ENCODE peak calls at places on chromosomes 11 and 22, in ten cellular contexts. One of them, this sample, is unnamed.

GRCh38 chr11:14148653-14149273 is 186.2 kb downstream of the SPON1 start:
- DNase-seq in transverse colon: no peak
- DNase-seq in CD4-positive, alpha-beta memory T cell: no peak
- DNase-seq in A673: peak
- DNase-seq in GM23338: peak
- DNase-seq in effector memory CD4-positive, alpha-beta T cell: no peak
- DNase-seq in ovary: no peak
- DNase-seq in SK-N-SH: no peak
- DNase-seq in fibroblast of pulmonary artery: peak
- DNase-seq in OCI-LY7: peak
- DNase-seq in this sample: peak

GRCh38 chr22:37697540-37697835 is 640 bp downstream of the TRIOBP start:
- DNase-seq in OCI-LY7: no peak
- DNase-seq in CD4-positive, alpha-beta memory T cell: no peak
- DNase-seq in A673: no peak
- DNase-seq in effector memory CD4-positive, alpha-beta T cell: no peak
- DNase-seq in SK-N-SH: no peak
- DNase-seq in ovary: no peak
- DNase-seq in fibroblast of pulmonary artery: no peak
- DNase-seq in GM23338: no peak
- DNase-seq in transverse colon: no peak
- DNase-seq in this sample: no peak

GRCh38 chr11:43282607-43283440 is 29.0 kb upstream of the API5 start:
- DNase-seq in SK-N-SH: peak
- DNase-seq in GM23338: peak
- DNase-seq in fibroblast of pulmonary artery: peak
- DNase-seq in effector memory CD4-positive, alpha-beta T cell: no peak
- DNase-seq in ovary: no peak
- DNase-seq in CD4-positive, alpha-beta memory T cell: no peak
- DNase-seq in A673: peak
- DNase-seq in transverse colon: peak
- DNase-seq in OCI-LY7: peak
- DNase-seq in this sample: peak

GRCh38 chr11:13329670-13330401 is 52.2 kb downstream of the BMAL1 start:
- DNase-seq in GM23338: no peak
- DNase-seq in ovary: no peak
- DNase-seq in SK-N-SH: peak
- DNase-seq in transverse colon: no peak
- DNase-seq in OCI-LY7: no peak
- DNase-seq in fibroblast of pulmonary artery: no peak
- DNase-seq in A673: no peak
- DNase-seq in CD4-positive, alpha-beta memory T cell: no peak
- DNase-seq in effector memory CD4-positive, alpha-beta T cell: no peak
- DNase-seq in this sample: peak

GRCh38 chr22:45225732-45226560 is 14.7 kb downstream of the KIAA0930 start:
- DNase-seq in CD4-positive, alpha-beta memory T cell: no peak
- DNase-seq in effector memory CD4-positive, alpha-beta T cell: no peak
- DNase-seq in OCI-LY7: no peak
- DNase-seq in fibroblast of pulmonary artery: peak
- DNase-seq in SK-N-SH: no peak
- DNase-seq in ovary: no peak
- DNase-seq in transverse colon: peak
- DNase-seq in GM23338: no peak
- DNase-seq in A673: no peak
- DNase-seq in this sample: peak

GRCh38 chr11:91066648-91067047 is 843.8 kb upstream of the CHORDC1 start:
- DNase-seq in effector memory CD4-positive, alpha-beta T cell: no peak
- DNase-seq in OCI-LY7: no peak
- DNase-seq in GM23338: no peak
- DNase-seq in CD4-positive, alpha-beta memory T cell: no peak
- DNase-seq in ovary: no peak
- DNase-seq in fibroblast of pulmonary artery: no peak
- DNase-seq in SK-N-SH: peak
- DNase-seq in A673: no peak
- DNase-seq in transverse colon: no peak
- DNase-seq in this sample: no peak

GRCh38 chr11:73632996-73633395 is 13.4 kb upstream of the PLEKHB1 start:
- DNase-seq in transverse colon: no peak
- DNase-seq in CD4-positive, alpha-beta memory T cell: no peak
- DNase-seq in fibroblast of pulmonary artery: no peak
- DNase-seq in GM23338: no peak
- DNase-seq in SK-N-SH: no peak
- DNase-seq in ovary: no peak
- DNase-seq in OCI-LY7: no peak
- DNase-seq in effector memory CD4-positive, alpha-beta T cell: no peak
- DNase-seq in A673: no peak
- DNase-seq in this sample: no peak

GRCh38 chr22:40391417-40391816 is 21.0 kb downstream of the SGSM3 start:
- DNase-seq in CD4-positive, alpha-beta memory T cell: no peak
- DNase-seq in effector memory CD4-positive, alpha-beta T cell: no peak
- DNase-seq in transverse colon: no peak
- DNase-seq in SK-N-SH: no peak
- DNase-seq in GM23338: no peak
- DNase-seq in ovary: no peak
- DNase-seq in fibroblast of pulmonary artery: no peak
- DNase-seq in OCI-LY7: no peak
- DNase-seq in A673: no peak
- DNase-seq in this sample: no peak

GRCh38 chr11:118689503-118689851 is 10.0 kb upstream of the TREH start:
- DNase-seq in ovary: no peak
- DNase-seq in transverse colon: no peak
- DNase-seq in OCI-LY7: no peak
- DNase-seq in fibroblast of pulmonary artery: no peak
- DNase-seq in A673: no peak
- DNase-seq in CD4-positive, alpha-beta memory T cell: no peak
- DNase-seq in GM23338: no peak
- DNase-seq in effector memory CD4-positive, alpha-beta T cell: no peak
- DNase-seq in SK-N-SH: no peak
- DNase-seq in this sample: no peak

GRCh38 chr11:118687906-118688305 is 8.5 kb upstream of the TREH start:
- DNase-seq in effector memory CD4-positive, alpha-beta T cell: no peak
- DNase-seq in SK-N-SH: no peak
- DNase-seq in A673: no peak
- DNase-seq in CD4-positive, alpha-beta memory T cell: no peak
- DNase-seq in OCI-LY7: no peak
- DNase-seq in transverse colon: no peak
- DNase-seq in GM23338: no peak
- DNase-seq in ovary: no peak
- DNase-seq in fibroblast of pulmonary artery: no peak
- DNase-seq in this sample: no peak

GRCh38 chr11:118690553-118691304 is 11.3 kb upstream of the TREH start:
- DNase-seq in A673: no peak
- DNase-seq in SK-N-SH: no peak
- DNase-seq in GM23338: no peak
- DNase-seq in ovary: no peak
- DNase-seq in effector memory CD4-positive, alpha-beta T cell: no peak
- DNase-seq in OCI-LY7: no peak
- DNase-seq in transverse colon: no peak
- DNase-seq in fibroblast of pulmonary artery: no peak
- DNase-seq in CD4-positive, alpha-beta memory T cell: no peak
- DNase-seq in this sample: no peak

GRCh38 chr11:118689852-118690552 is 10.6 kb upstream of the TREH start:
- DNase-seq in GM23338: peak
- DNase-seq in fibroblast of pulmonary artery: peak
- DNase-seq in OCI-LY7: peak
- DNase-seq in CD4-positive, alpha-beta memory T cell: peak
- DNase-seq in effector memory CD4-positive, alpha-beta T cell: peak
- DNase-seq in A673: peak
- DNase-seq in transverse colon: peak
- DNase-seq in SK-N-SH: peak
- DNase-seq in ovary: peak
- DNase-seq in this sample: peak

GRCh38 chr11:118688851-118689502 is 9.5 kb upstream of the TREH start:
- DNase-seq in OCI-LY7: no peak
- DNase-seq in transverse colon: no peak
- DNase-seq in GM23338: no peak
- DNase-seq in effector memory CD4-positive, alpha-beta T cell: no peak
- DNase-seq in fibroblast of pulmonary artery: no peak
- DNase-seq in ovary: no peak
- DNase-seq in A673: no peak
- DNase-seq in SK-N-SH: no peak
- DNase-seq in CD4-positive, alpha-beta memory T cell: no peak
- DNase-seq in this sample: no peak
- H3K4me3 ChIP-seq in OCI-LY7: no peak
- H3K4me3 ChIP-seq in transverse colon: no peak
- H3K4me3 ChIP-seq in GM23338: peak
- H3K4me3 ChIP-seq in effector memory CD4-positive, alpha-beta T cell: no peak
- H3K4me3 ChIP-seq in fibroblast of pulmonary artery: no peak
- H3K4me3 ChIP-seq in ovary: no peak
- H3K4me3 ChIP-seq in A673: peak
- H3K4me3 ChIP-seq in SK-N-SH: no peak
- H3K4me3 ChIP-seq in CD4-positive, alpha-beta memory T cell: no peak
- H3K4me3 ChIP-seq in this sample: no peak

GRCh38 chr11:45900916-45901617 is 6.0 kb downstream of the FREY1 start:
- DNase-seq in SK-N-SH: peak
- DNase-seq in effector memory CD4-positive, alpha-beta T cell: no peak
- DNase-seq in A673: peak
- DNase-seq in transverse colon: no peak
- DNase-seq in OCI-LY7: no peak
- DNase-seq in CD4-positive, alpha-beta memory T cell: peak
- DNase-seq in ovary: peak
- DNase-seq in fibroblast of pulmonary artery: no peak
- DNase-seq in GM23338: peak
- DNase-seq in this sample: peak
- H3K4me3 ChIP-seq in SK-N-SH: peak
- H3K4me3 ChIP-seq in effector memory CD4-positive, alpha-beta T cell: no peak
- H3K4me3 ChIP-seq in A673: peak
- H3K4me3 ChIP-seq in transverse colon: no peak
- H3K4me3 ChIP-seq in OCI-LY7: no peak
- H3K4me3 ChIP-seq in CD4-positive, alpha-beta memory T cell: no peak
- H3K4me3 ChIP-seq in ovary: peak
- H3K4me3 ChIP-seq in fibroblast of pulmonary artery: peak
- H3K4me3 ChIP-seq in GM23338: peak
- H3K4me3 ChIP-seq in this sample: peak

GRCh38 chr11:9901931-9902330 is 238.1 kb downstream of the SWAP70 start:
- DNase-seq in fibroblast of pulmonary artery: no peak
- DNase-seq in SK-N-SH: no peak
- DNase-seq in GM23338: no peak
- DNase-seq in transverse colon: no peak
- DNase-seq in ovary: no peak
- DNase-seq in OCI-LY7: no peak
- DNase-seq in A673: no peak
- DNase-seq in effector memory CD4-positive, alpha-beta T cell: no peak
- DNase-seq in CD4-positive, alpha-beta memory T cell: no peak
- DNase-seq in this sample: peak

GRCh38 chr11:9905562-9905961 is 241.7 kb downstream of the SWAP70 start:
- DNase-seq in transverse colon: no peak
- DNase-seq in SK-N-SH: no peak
- DNase-seq in OCI-LY7: no peak
- DNase-seq in effector memory CD4-positive, alpha-beta T cell: no peak
- DNase-seq in A673: peak
- DNase-seq in GM23338: peak
- DNase-seq in CD4-positive, alpha-beta memory T cell: no peak
- DNase-seq in fibroblast of pulmonary artery: peak
- DNase-seq in ovary: no peak
- DNase-seq in this sample: peak

GRCh38 chr11:9906043-9906791 is 242.3 kb downstream of the SWAP70 start:
- DNase-seq in fibroblast of pulmonary artery: peak
- DNase-seq in CD4-positive, alpha-beta memory T cell: no peak
- DNase-seq in effector memory CD4-positive, alpha-beta T cell: no peak
- DNase-seq in transverse colon: no peak
- DNase-seq in A673: peak
- DNase-seq in GM23338: peak
- DNase-seq in ovary: no peak
- DNase-seq in SK-N-SH: no peak
- DNase-seq in OCI-LY7: no peak
- DNase-seq in this sample: peak

DNA sequence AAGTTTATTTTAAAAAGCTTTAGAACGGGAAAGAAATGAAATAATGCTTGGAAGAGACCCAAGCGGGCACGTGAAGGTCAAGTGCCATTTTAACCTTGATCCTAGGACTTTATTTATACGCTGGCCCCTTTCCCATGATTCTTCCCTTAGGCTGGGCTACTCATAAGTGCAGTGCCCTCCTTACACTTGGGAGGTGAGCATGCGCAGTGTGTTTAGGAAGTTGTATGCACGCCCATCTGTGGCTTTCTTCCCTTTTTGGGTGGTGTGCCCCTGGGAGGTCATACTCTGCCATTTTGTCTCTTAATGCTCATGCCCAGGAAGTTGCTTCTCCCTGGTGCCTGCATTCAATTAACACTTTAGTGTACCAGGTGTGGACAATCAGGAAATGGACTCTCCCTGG is 239.7 kb downstream of the SWAP70 start:
- DNase-seq in ovary: no peak
- DNase-seq in SK-N-SH: no peak
- DNase-seq in effector memory CD4-positive, alpha-beta T cell: no peak
- DNase-seq in CD4-positive, alpha-beta memory T cell: no peak
- DNase-seq in transverse colon: no peak
- DNase-seq in GM23338: no peak
- DNase-seq in OCI-LY7: no peak
- DNase-seq in A673: no peak
- DNase-seq in fibroblast of pulmonary artery: no peak
- DNase-seq in this sample: no peak
- H3K4me3 ChIP-seq in ovary: no peak
- H3K4me3 ChIP-seq in SK-N-SH: no peak
- H3K4me3 ChIP-seq in effector memory CD4-positive, alpha-beta T cell: no peak
- H3K4me3 ChIP-seq in CD4-positive, alpha-beta memory T cell: no peak
- H3K4me3 ChIP-seq in transverse colon: no peak
- H3K4me3 ChIP-seq in GM23338: no peak
- H3K4me3 ChIP-seq in OCI-LY7: no peak
- H3K4me3 ChIP-seq in A673: no peak
- H3K4me3 ChIP-seq in fibroblast of pulmonary artery: no peak
- H3K4me3 ChIP-seq in this sample: no peak

GRCh38 chr22:31757265-31757664 is 3.4 kb downstream of the DEPDC5 start:
- DNase-seq in GM23338: no peak
- DNase-seq in CD4-positive, alpha-beta memory T cell: no peak
- DNase-seq in fibroblast of pulmonary artery: no peak
- DNase-seq in OCI-LY7: no peak
- DNase-seq in A673: no peak
- DNase-seq in SK-N-SH: no peak
- DNase-seq in ovary: no peak
- DNase-seq in transverse colon: no peak
- DNase-seq in effector memory CD4-positive, alpha-beta T cell: no peak
- DNase-seq in this sample: no peak

GRCh38 chr22:31753634-31754471 is at the start of gene DEPDC5:
- DNase-seq in GM23338: peak
- DNase-seq in fibroblast of pulmonary artery: peak
- DNase-seq in effector memory CD4-positive, alpha-beta T cell: peak
- DNase-seq in transverse colon: peak
- DNase-seq in A673: peak
- DNase-seq in ovary: peak
- DNase-seq in OCI-LY7: peak
- DNase-seq in CD4-positive, alpha-beta memory T cell: peak
- DNase-seq in SK-N-SH: peak
- DNase-seq in this sample: peak

GRCh38 chr22:31753005-31753633 is 700 bp upstream of the DEPDC5 start:
- DNase-seq in effector memory CD4-positive, alpha-beta T cell: no peak
- DNase-seq in CD4-positive, alpha-beta memory T cell: no peak
- DNase-seq in ovary: peak
- DNase-seq in OCI-LY7: peak
- DNase-seq in transverse colon: peak
- DNase-seq in fibroblast of pulmonary artery: no peak
- DNase-seq in A673: no peak
- DNase-seq in SK-N-SH: peak
- DNase-seq in GM23338: peak
- DNase-seq in this sample: no peak

GRCh38 chr22:31752096-31752847 is 1.5 kb upstream of the DEPDC5 start:
- DNase-seq in A673: no peak
- DNase-seq in effector memory CD4-positive, alpha-beta T cell: no peak
- DNase-seq in OCI-LY7: no peak
- DNase-seq in SK-N-SH: no peak
- DNase-seq in CD4-positive, alpha-beta memory T cell: no peak
- DNase-seq in ovary: no peak
- DNase-seq in fibroblast of pulmonary artery: no peak
- DNase-seq in transverse colon: no peak
- DNase-seq in GM23338: no peak
- DNase-seq in this sample: no peak

DNA sequence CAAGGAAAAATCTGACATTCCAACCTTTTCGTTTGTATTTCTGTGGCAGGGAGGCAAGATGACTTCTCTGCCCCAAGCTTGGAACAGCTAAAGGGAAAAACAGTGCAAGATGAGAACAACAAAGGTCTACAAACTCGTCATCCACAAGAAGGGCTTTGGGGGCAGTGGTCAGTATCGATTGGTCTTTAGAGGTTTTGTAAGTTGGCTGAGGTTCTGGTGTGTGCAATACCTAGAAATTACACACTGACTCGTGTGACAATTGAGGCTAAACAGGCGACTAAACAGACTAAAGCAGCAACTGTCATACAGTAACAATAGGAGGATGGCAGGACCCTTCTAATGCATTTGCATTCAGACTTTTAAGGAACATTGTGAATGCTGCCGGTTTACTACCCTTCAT is 994 bp downstream of the DEPDC5 start:
- DNase-seq in transverse colon: no peak
- DNase-seq in effector memory CD4-positive, alpha-beta T cell: no peak
- DNase-seq in CD4-positive, alpha-beta memory T cell: no peak
- DNase-seq in GM23338: no peak
- DNase-seq in SK-N-SH: no peak
- DNase-seq in fibroblast of pulmonary artery: no peak
- DNase-seq in A673: no peak
- DNase-seq in ovary: no peak
- DNase-seq in OCI-LY7: no peak
- DNase-seq in this sample: no peak
- H3K4me3 ChIP-seq in transverse colon: peak
- H3K4me3 ChIP-seq in effector memory CD4-positive, alpha-beta T cell: no peak
- H3K4me3 ChIP-seq in CD4-positive, alpha-beta memory T cell: peak
- H3K4me3 ChIP-seq in GM23338: peak
- H3K4me3 ChIP-seq in SK-N-SH: peak
- H3K4me3 ChIP-seq in fibroblast of pulmonary artery: peak
- H3K4me3 ChIP-seq in A673: peak
- H3K4me3 ChIP-seq in ovary: peak
- H3K4me3 ChIP-seq in OCI-LY7: peak
- H3K4me3 ChIP-seq in this sample: peak